ENCODE peak calls at places on chromosomes 6 and 20, in eight cellular contexts. R is adrenal gland, J is pancreas, O is aorta, P is GM23248, Y is heart right ventricle, K is prostate gland, U is body of pancreas. S is an unnamed sample.

GRCh38 chr20:50520222-50520877 is 10.2 kb downstream of the PTPN1 start:
- DNase-seq in J (no peak), O (no peak), U (no peak), Y (no peak), P (peak; percentile 44), K (no peak), R (no peak), S (no peak)

GRCh38 chr20:49561806-49562205 is 6.1 kb downstream of the PTGIS start:
- DNase-seq in O (no peak), U (no peak), K (no peak), J (no peak), R (no peak), Y (no peak), P (peak; percentile 50), S (no peak)

GRCh38 chr6:34021839-34022190 is 124.1 kb downstream of the GRM4 start:
- DNase-seq in P (peak; percentile 36), R (no peak), O (peak; percentile 52), U (peak; percentile 21), K (peak; percentile 63), Y (no peak), J (no peak), S (peak; percentile 69)

GRCh38 chr20:47784599-47785320 is 521 bp downstream of the SULF2 start:
- DNase-seq in P (peak; percentile 54), R (no peak), U (no peak), K (peak; percentile 25), O (no peak), Y (peak; percentile 51), J (no peak), S (peak; percentile 54)

GRCh38 chr6:41453232-41453631 is 92.9 kb upstream of the FOXP4 start:
- DNase-seq in U (no peak), J (no peak), K (no peak), R (no peak), O (no peak), Y (no peak), P (no peak), S (no peak)

GRCh38 chr6:170073846-170074245 is 217.0 kb downstream of the DLL1 start:
- DNase-seq in K (no peak), J (peak; percentile 34), P (no peak), Y (no peak), U (no peak), R (peak; percentile 5), O (peak; percentile 63), S (no peak)

GRCh38 chr6:38378801-38379200 is 260.9 kb downstream of the BTBD9 start:
- DNase-seq in P (no peak), R (no peak), J (no peak), U (no peak), K (no peak), Y (no peak), O (no peak), S (no peak)

GRCh38 chr6:21826031-21826430 is 232.5 kb downstream of the SOX4 start:
- DNase-seq in Y (no peak), P (peak; percentile 19), R (no peak), K (no peak), J (no peak), O (no peak), U (no peak), S (peak; percentile 89)

GRCh38 chr6:37965964-37966676 is 146.6 kb downstream of the ZFAND3 start:
- DNase-seq in J (no peak), U (no peak), Y (no peak), R (no peak), O (no peak), P (peak; percentile 74), K (no peak), S (no peak)

GRCh38 chr20:32609371-32609773 is 24.2 kb upstream of the NOL4L start:
- DNase-seq in U (no peak), R (no peak), O (no peak), Y (no peak), P (no peak), K (no peak), J (no peak), S (no peak)

GRCh38 chr6:35199866-35200265 is 13.9 kb upstream of the SCUBE3 start:
- DNase-seq in Y (no peak), O (no peak), K (no peak), P (no peak), U (no peak), R (no peak), J (no peak), S (no peak)

GRCh38 chr6:35206346-35206745 is 7.4 kb upstream of the SCUBE3 start:
- DNase-seq in U (no peak), Y (no peak), O (no peak), P (peak; percentile 78), J (no peak), R (no peak), K (no peak), S (no peak)

GRCh38 chr6:35203152-35203670 is 10.5 kb upstream of the SCUBE3 start:
- DNase-seq in O (no peak), R (no peak), U (no peak), J (no peak), P (no peak), K (no peak), Y (no peak), S (no peak)

GRCh38 chr6:35203680-35204079 is 10.1 kb upstream of the SCUBE3 start:
- DNase-seq in J (no peak), K (no peak), Y (no peak), U (no peak), P (no peak), R (no peak), O (no peak), S (peak; percentile 84)

DNA sequence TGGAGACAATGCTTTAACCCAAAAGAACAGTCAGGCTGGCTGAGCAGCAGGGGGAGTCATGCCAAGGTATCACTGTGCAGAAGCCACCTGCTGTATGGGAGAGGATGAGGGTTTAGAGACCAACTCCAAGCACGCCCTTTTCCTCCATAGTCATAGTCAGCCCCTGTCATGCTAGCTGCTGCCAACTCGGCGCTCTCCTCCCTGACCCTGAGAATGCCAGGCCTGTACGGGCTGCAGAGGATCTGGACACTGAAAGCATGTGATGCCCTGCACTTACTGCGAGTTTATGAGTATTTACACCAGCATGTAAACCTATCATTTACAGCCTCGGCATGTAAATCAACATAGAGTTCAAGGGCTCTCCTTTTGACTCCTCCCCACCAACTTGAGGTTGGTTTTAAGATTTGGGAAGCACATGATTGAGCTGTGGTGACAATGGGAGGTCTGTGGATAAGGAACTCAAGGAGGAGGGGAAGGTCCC is 11.7 kb upstream of the SCUBE3 start:
- DNase-seq in Y (peak; percentile 25), J (no peak), P (no peak), R (no peak), U (no peak), O (no peak), K (peak; percentile 9), S (peak; percentile 56)
- H3K27me3 ChIP-seq in Y (no peaks in the 10 kb centered on the region), J (no peaks in the 10 kb centered on the region), P (no peaks in the 10 kb centered on the region), R (no peaks in the 10 kb centered on the region), U (no peaks in the 10 kb centered on the region), O (no peaks in the 10 kb centered on the region), K (no peaks in the 10 kb centered on the region), S (no peaks in the 10 kb centered on the region)

GRCh38 chr20:57840504-57841296 is 130.9 kb upstream of the PMEPA1 start:
- DNase-seq in Y (no peak), R (no peak), U (no peak), P (no peak), O (no peak), K (no peak), J (peak; percentile 35), S (no peak)
- H3K27me3 ChIP-seq in Y (no peaks in the 10 kb centered on the region), R (no peaks in the 10 kb centered on the region), U (no peaks in the 10 kb centered on the region), P (peaks cover 9% of the 10 kb centered on the region), O (no peaks in the 10 kb centered on the region), K (no peaks in the 10 kb centered on the region), J (no peaks in the 10 kb centered on the region), S (no peaks in the 10 kb centered on the region)

GRCh38 chr20:61879694-61880093 is 186.0 kb downstream of the TAF4 start:
- DNase-seq in K (no peak), J (peak; percentile 12), P (no peak), O (no peak), U (no peak), Y (no peak), R (no peak), S (no peak)

GRCh38 chr20:61877776-61878477 is 187.8 kb downstream of the TAF4 start:
- DNase-seq in O (no peak), J (peak; percentile 55), R (no peak), K (no peak), Y (no peak), U (no peak), P (no peak), S (no peak)

GRCh38 chr20:61878478-61879302 is 187.0 kb downstream of the TAF4 start:
- DNase-seq in Y (no peak), P (no peak), R (no peak), O (no peak), K (no peak), J (peak; percentile 29), U (no peak), S (no peak)

GRCh38 chr20:61880706-61881105 is 185.0 kb downstream of the TAF4 start:
- DNase-seq in P (no peak), Y (peak; percentile 7), O (no peak), J (no peak), U (no peak), R (no peak), K (no peak), S (no peak)

GRCh38 chr20:61879303-61879620 is 186.4 kb downstream of the TAF4 start:
- DNase-seq in Y (no peak), O (no peak), R (no peak), K (no peak), U (no peak), P (no peak), J (no peak), S (no peak)
- H3K27me3 ChIP-seq in Y (peaks cover 31% of the 10 kb centered on the region), O (no peaks in the 10 kb centered on the region), R (no peaks in the 10 kb centered on the region), K (peaks cover 10% of the 10 kb centered on the region), U (peaks cover 4% of the 10 kb centered on the region), P (peaks cover 4% of the 10 kb centered on the region), J (no peaks in the 10 kb centered on the region), S (peaks cover 40% of the 10 kb centered on the region)

GRCh38 chr6:72822691-72823090 is 200.8 kb downstream of the KCNQ5 start:
- DNase-seq in Y (no peak), O (no peak), R (no peak), P (no peak), U (no peak), J (no peak), K (no peak), S (no peak)
- H3K27me3 ChIP-seq in Y (no peaks in the 10 kb centered on the region), O (no peaks in the 10 kb centered on the region), R (no peaks in the 10 kb centered on the region), P (no peaks in the 10 kb centered on the region), U (no peaks in the 10 kb centered on the region), J (no peaks in the 10 kb centered on the region), K (no peaks in the 10 kb centered on the region), S (no peaks in the 10 kb centered on the region)

DNA sequence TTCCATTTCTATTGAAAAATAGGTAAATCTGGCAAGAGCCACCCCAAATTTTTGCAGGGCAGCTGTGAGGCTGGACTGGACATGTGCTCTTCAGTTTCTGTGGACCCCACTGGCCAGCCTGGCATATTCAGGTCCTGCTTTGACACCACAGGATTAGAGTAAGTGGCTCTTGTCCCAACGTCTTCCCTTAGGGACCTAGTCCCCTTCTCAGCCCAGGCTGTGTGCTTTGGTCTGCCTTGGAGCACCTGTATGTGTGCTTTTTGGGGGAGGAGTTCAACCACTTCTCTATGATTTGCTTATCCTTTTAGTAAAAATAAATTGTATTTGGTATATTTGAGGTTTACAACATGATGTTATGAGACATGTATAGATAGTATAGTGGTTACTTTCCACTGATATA is 168.0 kb upstream of the UST start:
- DNase-seq in R (no peak), Y (no peak), U (no peak), K (no peak), J (no peak), O (no peak), P (no peak), S (no peak)
- H3K27me3 ChIP-seq in R (no peaks in the 10 kb centered on the region), Y (peaks cover 4% of the 10 kb centered on the region), U (no peaks in the 10 kb centered on the region), K (no peaks in the 10 kb centered on the region), J (no peaks in the 10 kb centered on the region), O (no peaks in the 10 kb centered on the region), P (no peaks in the 10 kb centered on the region), S (no peaks in the 10 kb centered on the region)